ENCODE peak calls at places on chromosomes 5 and 9, in five cellular contexts. J, I, Q, C and O are unnamed samples.

GRCh38 chr5:180084638-180085561 is 13.3 kb upstream of the RNF130 start:
- DNase-seq in C (no peak), I (no peak), J (no peak), Q (no peak), O (no peak)

GRCh38 chr9:34069831-34070230 is 21.1 kb upstream of the UBAP2 start:
- DNase-seq in C (no peak), I (no peak), J (no peak), Q (no peak), O (no peak)

GRCh38 chr9:26292943-26293342 is 599.7 kb downstream of the CAAP1 start:
- DNase-seq in C (no peak), J (no peak), I (no peak), Q (no peak), O (peak)

GRCh38 chr9:129225815-129226214 is 47.8 kb upstream of the IER5L start:
- DNase-seq in Q (no peak), C (no peak), J (no peak), I (peak), O (peak)

GRCh38 chr5:150077060-150077459 is 9.3 kb downstream of the CSF1R start:
- DNase-seq in J (peak), C (no peak), Q (no peak), I (no peak), O (no peak)

GRCh38 chr9:135591491-135592330 is 30.2 kb downstream of the PAEP start:
- DNase-seq in C (no peak), Q (no peak), J (peak), I (no peak), O (no peak)

GRCh38 chr5:92927291-92927778 is 653.7 kb downstream of the NR2F1-AS1 start:
- DNase-seq in Q (no peak), C (peak), I (no peak), J (no peak), O (no peak)

GRCh38 chr5:72611111-72611724 is 104.0 kb upstream of the ZNF366 start:
- DNase-seq in J (peak), Q (peak), C (peak), I (peak), O (peak)